ENCODE peak calls at places on chromosomes 3 and 15, in seven cellular contexts. G, P, Z, Q, D, L and S are unnamed samples.
A peak's percentile ranks its signal among the peaks of the same experiment; 100 is the strongest.

GRCh38 chr3:43996379-43997301 is 245.0 kb upstream of the TOPAZ1 start:
- DNase-seq in G (no peak), P (peak; percentile 90), Z (peak; percentile 81), Q (no peak), D (no peak), L (peak; percentile 58), S (peak; percentile 46)

GRCh38 chr3:125644036-125645025 is 49.0 kb upstream of the OSBPL11 start:
- DNase-seq in G (peak; percentile 72), P (peak; percentile 70), Z (peak; percentile 23), Q (no peak), D (no peak), L (peak; percentile 61), S (peak; percentile 60)

GRCh38 chr15:40217166-40217785 is 21.6 kb upstream of the PAK6 start:
- DNase-seq in G (no peak), P (peak; percentile 85), Z (peak; percentile 82), Q (no peak), D (no peak), L (peak; percentile 70), S (peak; percentile 82)

GRCh38 chr3:71511037-71511436 is 72.5 kb downstream of the FOXP1 start:
- DNase-seq in G (no peak), P (peak; percentile 46), Z (no peak), Q (no peak), D (peak; percentile 37), L (peak; percentile 72), S (peak; percentile 92)

GRCh38 chr3:133478624-133479023 is 78.8 kb downstream of the BFSP2 start:
- DNase-seq in G (no peak), P (no peak), Z (peak; percentile 52), Q (no peak), D (no peak), L (no peak), S (no peak)

GRCh38 chr15:62777657-62778056 is 264.9 kb upstream of the TPM1 start:
- DNase-seq in G (no peak), P (peak; percentile 51), Z (no peak), Q (no peak), D (no peak), L (peak; percentile 64), S (no peak)

GRCh38 chr3:17901893-17902292 is 159.5 kb upstream of the TBC1D5 start:
- DNase-seq in G (no peak), P (no peak), Z (no peak), Q (no peak), D (no peak), L (no peak), S (peak; percentile 23)

GRCh38 chr3:76570436-76571057 is 469.4 kb upstream of the ROBO2 start:
- DNase-seq in G (no peak), P (peak; percentile 42), Z (peak; percentile 9), Q (no peak), D (no peak), L (peak; percentile 57), S (no peak)

GRCh38 chr3:64495413-64495812 is 192.4 kb downstream of the ADAMTS9 start:
- DNase-seq in G (no peak), P (no peak), Z (no peak), Q (no peak), D (no peak), L (no peak), S (no peak)

GRCh38 chr15:66682865-66683264 is 19.2 kb upstream of the SMAD6 start:
- DNase-seq in G (no peak), P (peak; percentile 63), Z (no peak), Q (no peak), D (no peak), L (peak; percentile 62), S (peak; percentile 55)

GRCh38 chr3:124784686-124785382 is 54.6 kb downstream of the UMPS start:
- DNase-seq in G (no peak), P (no peak), Z (no peak), Q (no peak), D (no peak), L (no peak), S (no peak)

GRCh38 chr3:161263057-161263456 is 41.9 kb downstream of the NMD3 start:
- DNase-seq in G (no peak), P (peak; percentile 82), Z (no peak), Q (no peak), D (peak; percentile 45), L (peak; percentile 88), S (peak; percentile 45)

GRCh38 chr3:152126260-152126659 is 142.5 kb upstream of the MBNL1 start:
- DNase-seq in G (no peak), P (peak; percentile 52), Z (no peak), Q (no peak), D (no peak), L (peak; percentile 50), S (peak; percentile 36)

GRCh38 chr3:27467545-27467944 is 16.6 kb downstream of the SLC4A7 start:
- DNase-seq in G (no peak), P (peak; percentile 58), Z (no peak), Q (no peak), D (no peak), L (peak; percentile 74), S (peak; percentile 63)

GRCh38 chr3:128569756-128570155 is 76.8 kb upstream of the GATA2 start:
- DNase-seq in G (no peak), P (no peak), Z (no peak), Q (no peak), D (no peak), L (no peak), S (no peak)

GRCh38 chr3:68631810-68632545 is 300.4 kb downstream of the TAFA4 start:
- DNase-seq in G (no peak), P (no peak), Z (peak; percentile 46), Q (no peak), D (no peak), L (no peak), S (no peak)
- H3K4me3 ChIP-seq in G (no peak overlapping the region), P (no peak overlapping the region), Z (peak overlapping the region; percentile 10), Q (no peak overlapping the region), D (no peak overlapping the region), L (no peak overlapping the region), S (no peak overlapping the region)

GRCh38 chr3:13866406-13866965 is 13.4 kb downstream of the WNT7A start:
- DNase-seq in G (no peak), P (no peak), Z (no peak), Q (no peak), D (no peak), L (no peak), S (no peak)
- H3K4me3 ChIP-seq in G (no peak overlapping the region), P (no peak overlapping the region), Z (no peak overlapping the region), Q (no peak overlapping the region), D (no peak overlapping the region), L (no peak overlapping the region), S (no peak overlapping the region)

GRCh38 chr15:77226652-77227051 is 155.7 kb upstream of the TSPAN3 start:
- DNase-seq in G (no peak), P (no peak), Z (no peak), Q (no peak), D (no peak), L (no peak), S (no peak)

GRCh38 chr15:77225641-77226040 is 154.7 kb upstream of the TSPAN3 start:
- DNase-seq in G (no peak), P (no peak), Z (no peak), Q (no peak), D (no peak), L (no peak), S (no peak)

GRCh38 chr15:77225088-77225487 is 154.2 kb upstream of the TSPAN3 start:
- DNase-seq in G (no peak), P (no peak), Z (no peak), Q (no peak), D (no peak), L (no peak), S (peak; percentile 14)

GRCh38 chr15:77221708-77222107 is 150.8 kb upstream of the TSPAN3 start:
- DNase-seq in G (no peak), P (no peak), Z (no peak), Q (no peak), D (no peak), L (no peak), S (peak; percentile 42)

DNA sequence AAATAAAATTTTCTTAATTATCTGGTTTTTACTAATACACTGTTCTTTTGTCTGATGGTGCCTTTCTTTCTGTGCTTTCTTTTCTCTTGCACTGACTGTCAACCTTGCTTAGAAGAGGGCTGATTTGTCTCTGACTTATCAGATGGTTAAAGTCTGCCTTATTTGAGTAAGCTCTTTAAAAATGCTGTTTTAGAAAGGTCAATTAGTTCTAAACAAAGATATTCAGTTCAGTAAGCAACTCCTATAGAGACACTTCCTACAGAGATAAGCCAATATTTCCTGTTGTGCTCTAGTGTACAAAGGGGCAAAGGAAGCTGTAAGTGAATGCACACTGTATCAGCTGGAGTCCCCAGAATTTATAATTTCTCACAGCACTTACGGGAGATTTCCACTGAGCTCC is 153.4 kb upstream of the TSPAN3 start:
- DNase-seq in G (no peak), P (no peak), Z (peak; percentile 62), Q (no peak), D (no peak), L (no peak), S (no peak)
- H3K4me3 ChIP-seq in G (no peak overlapping the region), P (no peak overlapping the region), Z (peak overlapping the region; percentile 13), Q (no peak overlapping the region), D (no peak overlapping the region), L (no peak overlapping the region), S (no peak overlapping the region)

GRCh38 chr15:33343275-33343674 is 32.5 kb downstream of the RYR3 start:
- DNase-seq in G (no peak), P (no peak), Z (no peak), Q (no peak), D (no peak), L (no peak), S (no peak)

GRCh38 chr15:33344530-33344929 is 33.8 kb downstream of the RYR3 start:
- DNase-seq in G (no peak), P (no peak), Z (no peak), Q (no peak), D (no peak), L (no peak), S (no peak)

GRCh38 chr15:33344111-33344510 is 33.3 kb downstream of the RYR3 start:
- DNase-seq in G (no peak), P (no peak), Z (no peak), Q (no peak), D (no peak), L (no peak), S (no peak)

DNA sequence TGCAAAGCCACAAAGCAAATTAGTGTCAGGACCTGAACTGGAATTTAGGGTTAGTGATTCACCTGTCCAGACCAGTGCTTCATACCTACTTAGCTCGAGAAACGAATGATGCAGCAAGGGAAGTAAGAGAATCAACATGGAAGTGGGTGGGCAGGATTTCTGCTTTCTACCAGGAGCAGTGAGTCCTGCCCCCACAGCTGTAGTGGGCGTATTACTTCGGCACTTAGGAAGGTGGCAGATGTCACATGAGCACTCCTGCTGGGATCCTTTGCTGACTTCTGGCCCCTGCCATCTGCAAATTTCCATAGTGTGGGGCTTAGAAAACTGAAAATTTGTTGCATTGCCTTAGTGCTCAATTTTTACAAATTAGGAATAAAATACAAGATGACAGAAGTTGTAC is 31.2 kb downstream of the RYR3 start:
- DNase-seq in G (no peak), P (no peak), Z (peak; percentile 13), Q (no peak), D (no peak), L (no peak), S (no peak)
- H3K4me3 ChIP-seq in G (no peak overlapping the region), P (no peak overlapping the region), Z (no peak overlapping the region), Q (no peak overlapping the region), D (no peak overlapping the region), L (no peak overlapping the region), S (no peak overlapping the region)

GRCh38 chr3:6771171-6771570 is 89.7 kb upstream of the GRM7 start:
- DNase-seq in G (no peak), P (no peak), Z (no peak), Q (no peak), D (no peak), L (no peak), S (no peak)

GRCh38 chr3:6770376-6770648 is 90.6 kb upstream of the GRM7 start:
- DNase-seq in G (no peak), P (no peak), Z (no peak), Q (no peak), D (no peak), L (no peak), S (no peak)
- H3K4me3 ChIP-seq in G (no peak overlapping the region), P (no peak overlapping the region), Z (no peak overlapping the region), Q (no peak overlapping the region), D (no peak overlapping the region), L (no peak overlapping the region), S (no peak overlapping the region)

GRCh38 chr3:196335469-196335868 is 2.7 kb downstream of the TM4SF19 start:
- DNase-seq in G (no peak), P (no peak), Z (no peak), Q (no peak), D (no peak), L (no peak), S (no peak)
- H3K4me3 ChIP-seq in G (no peak overlapping the region), P (no peak overlapping the region), Z (no peak overlapping the region), Q (no peak overlapping the region), D (no peak overlapping the region), L (no peak overlapping the region), S (no peak overlapping the region)